ENCODE peak calls at places on chromosomes 1 and 21, in six cellular contexts. D, S, A, L, V and F are unnamed samples.

GRCh38 chr1:63713627-63714481 is 60.0 kb upstream of the ROR1 start:
- DNase-seq in V (no peak), L (no peak), S (no peak), D (peak), A (no peak), F (no peak)

GRCh38 chr21:45381036-45381787 is 23.8 kb upstream of the COL18A1 start:
- DNase-seq in A (no peak), L (no peak), D (no peak), V (no peak), S (no peak), F (no peak)

GRCh38 chr1:20732071-20732587 is 374 bp downstream of the SH2D5 start:
- DNase-seq in A (peak), S (peak), D (no peak), V (peak), L (peak), F (peak)

GRCh38 chr21:45347048-45347711 is 57.8 kb upstream of the COL18A1 start:
- DNase-seq in D (no peak), L (no peak), S (no peak), A (no peak), V (peak), F (no peak)

GRCh38 chr1:202230939-202231645 is 37.5 kb downstream of the LGR6 start:
- DNase-seq in L (no peak), S (no peak), V (no peak), A (no peak), D (no peak), F (no peak)

GRCh38 chr1:29201595-29202051 is 19.9 kb upstream of the SRSF4 start:
- DNase-seq in S (no peak), L (no peak), D (no peak), V (no peak), A (no peak), F (no peak)

GRCh38 chr1:165841582-165842362 is 14.4 kb downstream of the UCK2 start:
- DNase-seq in L (no peak), A (no peak), S (no peak), V (no peak), D (no peak), F (no peak)

GRCh38 chr21:34073032-34073748 is at the start of the genes MRPS6 and SLC5A3:
- DNase-seq in S (peak), D (peak), L (peak), V (peak), A (peak), F (peak)

GRCh38 chr1:32997381-32997891 is 32.8 kb upstream of the RNF19B start:
- DNase-seq in A (no peak), S (no peak), L (no peak), D (no peak), V (no peak), F (no peak)

GRCh38 chr1:204692320-204692851 is 6.8 kb upstream of the LRRN2 start:
- DNase-seq in L (no peak), V (no peak), A (no peak), D (no peak), S (no peak), F (no peak)

GRCh38 chr21:36381841-36382589 is 3.2 kb upstream of the CHAF1B start:
- DNase-seq in D (no peak), A (no peak), L (no peak), S (no peak), V (no peak), F (no peak)

GRCh38 chr21:25557170-25557569 is 50.1 kb downstream of the MRPL39 start:
- DNase-seq in V (no peak), A (no peak), S (no peak), L (peak), D (no peak), F (no peak)

GRCh38 chr1:245788269-245788668 is 633.5 kb downstream of the KIF26B start:
- DNase-seq in V (no peak), L (peak), D (no peak), A (no peak), S (no peak), F (no peak)

GRCh38 chr1:10520952-10521351 is 46.2 kb downstream of the PEX14 start:
- DNase-seq in A (no peak), V (no peak), S (no peak), L (no peak), D (no peak), F (no peak)

GRCh38 chr21:34702341-34702807 is 33.6 kb downstream of the CLIC6 start:
- DNase-seq in A (peak), L (no peak), S (no peak), D (no peak), V (no peak), F (no peak)

GRCh38 chr1:47984175-47984789 is 12.9 kb downstream of the TRABD2B start:
- DNase-seq in A (no peak), S (no peak), D (no peak), V (peak), L (no peak), F (no peak)

GRCh38 chr1:14520514-14521163 is 77.8 kb upstream of the KAZN start:
- DNase-seq in A (no peak), S (no peak), D (no peak), L (no peak), V (no peak), F (no peak)

GRCh38 chr1:10236405-10237156 is 26.2 kb downstream of the KIF1B start:
- DNase-seq in A (no peak), S (no peak), L (no peak), D (no peak), V (no peak), F (no peak)

GRCh38 chr21:31850886-31851285 is 21.9 kb upstream of the HUNK start:
- DNase-seq in A (no peak), D (no peak), V (no peak), S (no peak), L (no peak), F (no peak)
- H3K27ac ChIP-seq in A (no peak), D (no peak), V (no peak), S (no peak), L (no peak), F (no peak)

DNA sequence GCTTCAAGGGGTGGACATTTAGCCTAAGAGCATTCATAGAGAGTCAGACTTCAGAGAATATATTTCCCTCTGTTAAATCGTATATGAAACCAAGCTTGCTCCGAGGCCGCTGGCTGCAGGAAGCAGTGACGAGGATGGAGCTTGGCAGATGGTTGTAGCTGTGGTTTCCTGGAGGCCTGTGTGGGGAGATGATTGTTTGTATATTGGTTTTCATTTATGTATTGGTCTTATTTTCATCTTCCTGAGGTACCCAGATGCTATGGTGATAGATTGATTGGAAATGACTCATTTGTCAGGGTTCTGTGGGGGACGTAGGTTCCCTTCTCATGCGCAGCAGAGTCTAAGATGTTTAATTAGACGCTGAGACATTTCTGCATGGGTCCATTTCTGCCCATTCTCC is 26.1 kb downstream of the MAN1C1 start:
- DNase-seq in S (peak), V (no peak), D (no peak), L (no peak), A (peak), F (peak)
- H3K4me3 ChIP-seq in S (peak), V (peak), D (no peak), L (no peak), A (no peak), F (peak)

GRCh38 chr1:235403598-235403997 is 36.4 kb downstream of the TBCE start:
- DNase-seq in L (no peak), D (no peak), A (no peak), S (no peak), V (no peak), F (no peak)
- H3K27ac ChIP-seq in L (peak), D (no peak), A (no peak), S (no peak), V (no peak), F (no peak)

DNA sequence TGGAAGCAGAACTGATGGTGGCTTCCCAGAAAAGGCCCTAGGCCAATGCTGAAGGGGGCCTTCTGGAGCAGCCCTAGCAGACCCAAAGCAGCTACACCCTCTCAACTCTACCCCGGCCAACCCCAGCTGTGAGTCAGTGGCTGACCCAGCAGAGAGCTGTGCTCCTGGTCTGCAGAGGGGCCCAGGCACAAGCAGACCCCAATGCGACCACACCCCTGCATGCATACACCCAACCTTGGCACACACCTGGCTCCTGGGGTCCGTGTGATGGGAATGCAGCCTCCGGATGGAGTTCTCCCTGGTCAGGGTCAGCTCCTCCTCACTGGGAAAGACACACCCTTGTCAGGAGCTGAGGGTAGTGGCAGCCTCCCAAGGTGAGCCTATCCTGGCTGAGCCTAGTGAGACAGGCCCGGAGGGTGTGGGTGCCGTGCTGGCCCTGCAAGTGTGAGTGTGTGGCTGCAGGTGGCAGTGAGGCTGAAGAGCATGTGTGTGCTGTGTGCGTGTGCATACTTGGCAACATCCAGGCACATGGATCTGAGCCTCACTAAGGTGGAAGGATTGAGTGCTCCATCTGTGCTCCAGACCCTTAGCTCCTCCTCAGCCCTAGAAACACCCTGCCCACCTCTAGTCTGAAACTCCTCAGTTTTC is 3.9 kb upstream of the ARHGAP30 start:
- DNase-seq in S (no peak), A (peak), D (no peak), L (peak), V (no peak), F (no peak)
- H3K4me3 ChIP-seq in S (no peak), A (no peak), D (no peak), L (no peak), V (no peak), F (no peak)

GRCh38 chr21:42964561-42965560 is 9.5 kb upstream of the PKNOX1 start:
- DNase-seq in A (no peak), D (no peak), S (no peak), V (no peak), L (no peak), F (no peak)
- H3K27ac ChIP-seq in A (no peak), D (no peak), S (no peak), V (no peak), L (no peak), F (no peak)

GRCh38 chr1:226577401-226578180 is 29.0 kb downstream of the STUM start:
- DNase-seq in A (no peak), L (no peak), V (no peak), S (no peak), D (no peak), F (no peak)

GRCh38 chr1:226580625-226581270 is 32.2 kb downstream of the STUM start:
- DNase-seq in V (no peak), S (no peak), L (no peak), D (no peak), A (no peak), F (no peak)

GRCh38 chr1:226578946-226579639 is 30.5 kb downstream of the STUM start:
- DNase-seq in S (no peak), D (no peak), L (no peak), A (no peak), V (no peak), F (no peak)

GRCh38 chr1:226581650-226582330 is 33.2 kb downstream of the STUM start:
- DNase-seq in D (no peak), L (no peak), S (no peak), A (no peak), V (no peak), F (no peak)

DNA sequence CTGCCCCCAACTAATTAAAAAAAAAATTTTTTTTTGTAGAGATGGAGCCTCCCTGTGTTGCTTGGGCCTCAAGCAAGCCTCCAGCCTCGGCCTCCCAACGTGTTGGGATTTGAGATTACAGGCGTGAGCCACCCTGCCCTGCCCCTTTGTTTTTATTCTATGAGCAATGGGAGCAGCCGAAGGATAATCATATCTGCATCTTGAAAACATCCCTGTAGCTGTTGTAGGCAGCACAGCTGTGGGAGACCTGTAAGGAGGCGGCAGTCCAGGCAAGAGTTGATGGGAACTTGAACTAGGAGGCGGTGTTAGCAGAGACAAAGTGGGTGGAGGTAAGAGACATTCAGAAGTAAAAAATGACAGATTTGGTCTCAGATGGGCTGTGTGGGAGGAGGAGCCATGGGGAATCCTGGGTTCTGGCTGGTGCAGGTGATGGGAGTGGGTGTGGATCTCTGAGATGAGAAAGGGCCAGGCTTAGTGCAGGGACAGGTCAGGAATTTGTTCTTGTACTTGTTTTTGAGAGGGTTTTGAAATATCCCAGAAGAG is 31.3 kb downstream of the STUM start:
- DNase-seq in L (no peak), V (no peak), D (no peak), S (no peak), A (no peak), F (no peak)
- H3K4me3 ChIP-seq in L (no peak), V (no peak), D (no peak), S (no peak), A (no peak), F (no peak)

DNA sequence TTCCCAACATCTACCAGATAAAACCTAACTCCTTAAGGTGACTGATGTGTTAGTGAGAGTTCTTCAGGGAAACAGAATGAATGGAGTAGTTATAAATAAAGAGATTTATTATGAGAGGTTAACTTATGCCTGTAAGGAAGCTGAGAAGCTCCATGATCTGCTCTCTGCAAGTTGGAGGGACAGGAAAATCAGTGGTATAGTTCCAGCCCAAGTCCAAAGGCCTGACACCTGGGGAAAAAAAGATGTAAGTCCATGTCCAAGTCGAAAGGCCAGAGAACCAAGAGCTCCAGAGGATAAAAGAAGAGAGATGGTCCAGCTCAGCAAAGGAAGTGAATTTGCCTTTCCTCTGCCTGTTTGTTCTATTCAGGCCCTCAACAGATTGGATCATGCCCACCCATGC is 27.1 kb downstream of the KRTAP24-1 start:
- DNase-seq in V (no peak), L (no peak), A (no peak), S (no peak), D (no peak), F (no peak)
- H3K27ac ChIP-seq in V (no peak), L (no peak), A (no peak), S (no peak), D (no peak), F (no peak)

GRCh38 chr1:222546548-222547259 is 1.2 kb downstream of the HHIPL2 start:
- DNase-seq in A (no peak), D (no peak), L (peak), V (no peak), S (no peak), F (no peak)
- H3K4me3 ChIP-seq in A (no peak), D (no peak), L (no peak), V (no peak), S (no peak), F (no peak)

GRCh38 chr1:151711940-151712339 is 4.7 kb downstream of the CELF3 start:
- DNase-seq in L (no peak), V (no peak), S (no peak), D (no peak), A (no peak), F (no peak)
- H3K27ac ChIP-seq in L (no peak), V (no peak), S (no peak), D (no peak), A (no peak), F (no peak)

GRCh38 chr1:27523666-27524020 is 33.7 kb upstream of the WASF2 start:
- DNase-seq in V (no peak), D (no peak), A (no peak), L (peak), S (no peak), F (no peak)

GRCh38 chr1:27527857-27528700 is 38.1 kb upstream of the WASF2 start:
- DNase-seq in V (peak), S (peak), L (peak), D (no peak), A (peak), F (no peak)

GRCh38 chr1:27527223-27527856 is 37.4 kb upstream of the WASF2 start:
- DNase-seq in A (no peak), S (peak), L (peak), D (no peak), V (peak), F (peak)

GRCh38 chr1:27526569-27527222 is 36.7 kb upstream of the WASF2 start:
- DNase-seq in L (no peak), D (no peak), A (no peak), V (no peak), S (no peak), F (no peak)

GRCh38 chr1:27525296-27526271 is 35.6 kb upstream of the WASF2 start:
- DNase-seq in S (peak), V (peak), L (peak), D (no peak), A (no peak), F (no peak)
- H3K4me3 ChIP-seq in S (peak), V (peak), L (peak), D (peak), A (peak), F (peak)